ENCODE peak calls at places on chromosomes 5 and 9, in nine cellular contexts. N, Q, J, M, I, B, A, D and K are unnamed samples.

GRCh38 chr5:36637516-36637915 is 31.1 kb downstream of the SLC1A3 start:
- DNase-seq in N (no peak), Q (no peak), J (no peak), M (no peak), I (no peak), B (no peak), A (no peak), D (no peak), K (no peak)

GRCh38 chr5:127183332-127183731 is 107.3 kb upstream of the MEGF10 start:
- DNase-seq in N (no peak), Q (no peak), J (no peak), M (no peak), I (no peak), B (no peak), A (no peak), D (no peak), K (no peak)

GRCh38 chr9:129610473-129611301 is 10.2 kb downstream of the C9orf50 start:
- DNase-seq in N (peak; percentile 67), Q (peak; percentile 90), J (peak; percentile 62), M (peak; percentile 81), I (peak; percentile 78), B (peak; percentile 74), A (no peak), D (peak; percentile 82), K (peak; percentile 77)

GRCh38 chr5:165579911-165580310 is 2074.5 kb downstream of the MAT2B start:
- DNase-seq in N (no peak), Q (no peak), J (no peak), M (no peak), I (no peak), B (no peak), A (no peak), D (no peak), K (no peak)

GRCh38 chr5:14011089-14012004 is 66.9 kb upstream of the DNAH5 start:
- DNase-seq in N (peak; percentile 77), Q (peak; percentile 92), J (peak; percentile 83), M (peak; percentile 83), I (peak; percentile 92), B (peak; percentile 93), A (peak; percentile 79), D (peak; percentile 89), K (peak; percentile 94)

GRCh38 chr5:141430332-141431113 is at the start of gene PCDHGA12:
- DNase-seq in N (no peak), Q (no peak), J (no peak), M (no peak), I (no peak), B (peak; percentile 62), A (no peak), D (no peak), K (peak; percentile 61)

GRCh38 chr9:374726-375125 is 160.1 kb downstream of the DOCK8 start:
- DNase-seq in N (no peak), Q (no peak), J (no peak), M (no peak), I (no peak), B (no peak), A (no peak), D (no peak), K (no peak)

GRCh38 chr9:107919263-107919662 is 429.7 kb upstream of the KLF4 start:
- DNase-seq in N (no peak), Q (no peak), J (no peak), M (no peak), I (no peak), B (no peak), A (no peak), D (no peak), K (no peak)

GRCh38 chr5:148457183-148457620 is 73.4 kb downstream of the FBXO38 start:
- DNase-seq in N (no peak), Q (no peak), J (no peak), M (no peak), I (no peak), B (peak; percentile 12), A (no peak), D (no peak), K (no peak)

GRCh38 chr9:111661802-111662491 is 542 bp downstream of the GNG10 start:
- DNase-seq in N (no peak), Q (peak; percentile 65), J (peak; percentile 8), M (peak; percentile 14), I (peak; percentile 51), B (peak; percentile 22), A (no peak), D (peak; percentile 22), K (peak; percentile 45)

GRCh38 chr9:21688108-21689102 is 114.0 kb upstream of the MTAP start:
- DNase-seq in N (peak; percentile 68), Q (no peak), J (no peak), M (peak; percentile 8), I (no peak), B (peak; percentile 87), A (no peak), D (no peak), K (peak; percentile 68)

GRCh38 chr9:134165357-134166315 is 1.3 kb upstream of the RNU6ATAC start:
- DNase-seq in N (peak; percentile 41), Q (no peak), J (peak; percentile 19), M (no peak), I (peak; percentile 43), B (peak; percentile 58), A (no peak), D (peak; percentile 41), K (peak; percentile 41)

GRCh38 chr5:68534131-68534940 is 318.8 kb downstream of the PIK3R1 start:
- DNase-seq in N (no peak), Q (no peak), J (peak; percentile 70), M (peak; percentile 57), I (peak; percentile 50), B (no peak), A (no peak), D (peak; percentile 24), K (peak; percentile 76)

GRCh38 chr9:129014124-129014523 is 14.0 kb downstream of the SH3GLB2 start:
- DNase-seq in N (no peak), Q (no peak), J (no peak), M (no peak), I (no peak), B (no peak), A (no peak), D (no peak), K (no peak)

GRCh38 chr9:121292801-121293241 is 24.9 kb downstream of the GSN start:
- DNase-seq in N (no peak), Q (peak; percentile 61), J (no peak), M (no peak), I (no peak), B (no peak), A (no peak), D (no peak), K (no peak)

GRCh38 chr9:120891255-120891954 is 14.4 kb upstream of the PHF19 start:
- DNase-seq in N (no peak), Q (no peak), J (no peak), M (no peak), I (no peak), B (no peak), A (no peak), D (no peak), K (no peak)

DNA sequence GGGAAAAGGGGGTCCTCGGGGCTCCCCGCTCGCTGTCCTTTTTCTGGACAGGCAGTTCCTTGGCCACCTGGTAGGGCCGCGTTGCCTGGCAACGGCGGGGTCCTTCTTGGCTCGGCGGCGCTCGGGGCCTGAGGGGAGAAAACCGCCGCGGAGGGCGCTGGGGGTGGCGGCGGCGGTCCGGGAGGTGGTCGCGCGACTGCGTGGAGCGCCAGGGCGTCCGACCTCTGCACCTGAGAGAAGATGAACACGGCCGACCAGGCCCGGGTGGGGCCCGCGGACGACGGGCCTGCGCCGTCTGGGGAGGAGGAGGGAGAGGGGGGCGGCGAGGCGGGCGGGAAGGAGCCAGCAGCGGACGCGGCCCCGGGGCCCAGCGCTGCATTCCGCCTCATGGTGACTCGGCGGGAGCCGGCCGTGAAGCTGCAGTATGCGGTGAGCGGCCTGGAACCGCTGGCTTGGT is at the start of gene GTF3C4:
- DNase-seq in N (peak; percentile 82), Q (peak; percentile 94), J (peak; percentile 77), M (peak; percentile 86), I (peak; percentile 90), B (peak; percentile 80), A (no peak), D (peak; percentile 84), K (peak; percentile 90)
- TF ChIP-seq POLR2A in N (no peak), Q (no peak), J (no peak), M (no peak), I (no peak), B (peak; percentile 25), A (no peak), D (no peak), K (no peak)

DNA sequence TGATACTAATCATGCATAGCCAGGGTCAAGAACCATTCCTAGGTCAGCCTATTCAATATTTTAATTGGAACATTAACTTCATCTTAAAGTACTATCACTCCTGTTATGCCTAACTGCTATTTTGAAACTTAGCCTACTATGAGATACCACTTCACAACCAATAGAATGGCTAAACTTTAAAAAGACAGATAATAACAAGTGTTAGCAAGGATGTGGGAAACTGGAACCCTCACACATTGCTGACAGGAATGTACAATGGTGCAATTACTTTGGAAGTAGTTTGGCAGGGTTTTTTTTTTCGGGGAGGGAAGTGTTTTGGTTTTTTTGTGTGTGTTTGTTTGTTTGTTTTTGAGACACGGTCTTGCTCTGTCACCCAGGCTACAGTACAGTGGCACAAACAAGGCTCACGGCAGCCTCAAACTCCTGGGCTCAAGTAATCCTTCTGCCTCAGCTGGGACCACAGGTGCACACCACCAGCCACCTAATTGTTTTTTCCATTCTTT is 10.6 kb downstream of the AGTPBP1 start:
- DNase-seq in N (no peak), Q (no peak), J (no peak), M (no peak), I (no peak), B (no peak), A (no peak), D (no peak), K (no peak)
- H3K4me1 ChIP-seq in N (no peaks in the 10 kb centered on the region), Q (no peaks in the 10 kb centered on the region), J (no peaks in the 10 kb centered on the region), M (peaks cover 3% of the 10 kb centered on the region), I (no peaks in the 10 kb centered on the region), B (peaks cover 6% of the 10 kb centered on the region), A (no peaks in the 10 kb centered on the region), D (peaks cover 6% of the 10 kb centered on the region), K (no peaks in the 10 kb centered on the region)

DNA sequence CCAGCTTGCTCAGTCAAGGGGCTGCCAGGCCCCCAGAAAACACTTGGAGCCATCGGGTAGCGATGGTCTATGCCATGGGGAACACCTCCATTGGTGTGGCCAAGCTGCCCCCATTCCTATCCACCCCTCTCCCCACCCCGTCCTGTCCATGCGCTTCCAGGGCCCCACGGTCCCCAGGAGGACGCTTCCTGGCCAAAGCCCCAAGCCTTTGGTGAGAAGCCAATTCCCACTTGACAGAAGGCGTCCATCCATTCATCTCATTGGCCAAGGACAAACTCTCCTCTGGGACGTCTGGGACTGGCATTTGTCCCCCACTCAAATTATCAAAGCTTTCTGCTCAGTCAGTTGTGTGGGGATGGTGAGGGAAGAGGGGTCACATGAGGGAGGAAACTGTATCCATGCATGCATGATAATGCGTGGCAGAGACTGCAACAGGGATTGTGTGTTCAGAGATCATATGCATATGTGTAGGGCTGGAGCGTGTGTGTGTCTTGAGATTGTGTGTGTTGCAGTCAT is 9.5 kb downstream of the CPLX2 start:
- DNase-seq in N (no peak), Q (no peak), J (no peak), M (no peak), I (no peak), B (no peak), A (no peak), D (no peak), K (no peak)
- TF ChIP-seq POLR2A in N (no peak), Q (no peak), J (no peak), M (no peak), I (no peak), B (no peak), A (no peak), D (no peak), K (no peak)

DNA sequence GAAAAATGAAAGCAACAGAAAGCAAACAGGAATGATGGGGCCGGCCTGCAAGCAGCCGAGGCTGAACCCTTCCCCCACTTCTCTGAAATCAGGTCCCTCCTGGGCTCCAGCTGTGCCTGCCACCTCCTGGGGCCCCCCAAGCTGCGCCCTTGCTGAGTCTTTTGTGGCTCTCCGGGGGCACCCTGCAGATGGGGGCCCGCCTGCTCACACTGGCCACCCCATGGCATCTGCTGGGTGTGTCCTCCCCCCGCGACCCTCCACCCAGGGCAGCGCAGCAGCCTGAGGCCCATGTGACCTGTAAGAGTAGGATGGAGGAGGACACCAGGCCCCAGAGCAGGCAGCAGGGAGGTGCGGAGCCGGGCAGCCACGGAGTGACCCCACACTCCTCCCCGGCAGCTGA is 5.7 kb downstream of the GPSM1 start:
- DNase-seq in N (no peak), Q (no peak), J (no peak), M (no peak), I (no peak), B (no peak), A (no peak), D (no peak), K (no peak)
- H3K4me1 ChIP-seq in N (peaks cover 12% of the 10 kb centered on the region), Q (no peaks in the 10 kb centered on the region), J (peaks cover 11% of the 10 kb centered on the region), M (peaks cover 6% of the 10 kb centered on the region), I (peaks cover 9% of the 10 kb centered on the region), B (peaks cover 11% of the 10 kb centered on the region), A (peaks cover 15% of the 10 kb centered on the region), D (peaks cover 11% of the 10 kb centered on the region), K (peaks cover 14% of the 10 kb centered on the region)